ENCODE peak calls at places on chromosomes 3 and 15, in ten cellular contexts. M, W, Z, A, X, B, K, R, D and N are unnamed samples.

GRCh38 chr3:126711361-126711760 is 7.3 kb downstream of the CHCHD6 start:
- DNase-seq in M (no peak), W (no peak), Z (no peak), A (no peak), X (no peak), B (no peak), K (no peak), R (no peak), D (no peak), N (no peak)

GRCh38 chr3:127172211-127172610 is 20.7 kb upstream of the PRR23E start:
- DNase-seq in M (no peak), W (no peak), Z (no peak), A (no peak), X (no peak), B (no peak), K (no peak), R (no peak), D (no peak), N (no peak)

GRCh38 chr3:137121704-137122314 is 164.0 kb downstream of the IL20RB start:
- DNase-seq in M (peak), W (no peak), Z (no peak), A (no peak), X (no peak), B (no peak), K (peak), R (peak), D (no peak), N (no peak)

GRCh38 chr15:59570364-59570763 is 41.2 kb upstream of the GCNT3 start:
- DNase-seq in M (peak), W (no peak), Z (no peak), A (peak), X (no peak), B (no peak), K (no peak), R (no peak), D (no peak), N (no peak)

GRCh38 chr3:41893977-41894376 is 67.9 kb downstream of the ULK4 start:
- DNase-seq in M (no peak), W (no peak), Z (no peak), A (peak), X (no peak), B (no peak), K (peak), R (peak), D (no peak), N (peak)

GRCh38 chr3:140910860-140911259 is 30.8 kb upstream of the SLC25A36 start:
- DNase-seq in M (no peak), W (no peak), Z (no peak), A (peak), X (no peak), B (no peak), K (no peak), R (peak), D (no peak), N (no peak)

GRCh38 chr15:64013179-64014043 is 32.9 kb downstream of the DAPK2 start:
- DNase-seq in M (peak), W (no peak), Z (peak), A (no peak), X (no peak), B (no peak), K (no peak), R (peak), D (no peak), N (no peak)

GRCh38 chr15:65869954-65870871 is 922 bp downstream of the RAB11A start:
- DNase-seq in M (peak), W (peak), Z (peak), A (no peak), X (peak), B (peak), K (peak), R (peak), D (no peak), N (peak)

GRCh38 chr3:172110127-172110779 is 70.9 kb downstream of the FNDC3B start:
- DNase-seq in M (no peak), W (no peak), Z (no peak), A (no peak), X (no peak), B (no peak), K (no peak), R (no peak), D (no peak), N (no peak)

GRCh38 chr3:162507397-162507796 is 1010.8 kb downstream of the OTOL1 start:
- DNase-seq in M (no peak), W (no peak), Z (no peak), A (no peak), X (no peak), B (no peak), K (no peak), R (no peak), D (no peak), N (no peak)

GRCh38 chr3:158074591-158074990 is 31.6 kb downstream of the SHOX2 start:
- DNase-seq in M (no peak), W (no peak), Z (no peak), A (no peak), X (no peak), B (no peak), K (no peak), R (no peak), D (no peak), N (no peak)

GRCh38 chr15:79811406-79812405 is 85.1 kb downstream of the MTHFS start:
- DNase-seq in M (peak), W (peak), Z (peak), A (no peak), X (peak), B (peak), K (no peak), R (peak), D (no peak), N (no peak)

GRCh38 chr15:77659350-77660321 is 26.9 kb upstream of the LINGO1 start:
- DNase-seq in M (peak), W (no peak), Z (peak), A (peak), X (peak), B (no peak), K (peak), R (peak), D (no peak), N (no peak)

GRCh38 chr3:61146010-61146569 is 105.2 kb downstream of the FHIT start:
- DNase-seq in M (no peak), W (no peak), Z (no peak), A (no peak), X (no peak), B (no peak), K (no peak), R (no peak), D (no peak), N (no peak)

GRCh38 chr3:55484191-55484644 is 2.9 kb downstream of the WNT5A start:
- DNase-seq in M (no peak), W (no peak), Z (no peak), A (no peak), X (peak), B (peak), K (no peak), R (no peak), D (no peak), N (no peak)

GRCh38 chr3:4174760-4175159 is 128.4 kb upstream of the SETMAR start:
- DNase-seq in M (peak), W (no peak), Z (no peak), A (no peak), X (no peak), B (no peak), K (no peak), R (no peak), D (no peak), N (no peak)

GRCh38 chr15:99406120-99406519 is 154.8 kb downstream of the LRRC28 start:
- DNase-seq in M (no peak), W (no peak), Z (no peak), A (no peak), X (no peak), B (no peak), K (no peak), R (no peak), D (no peak), N (no peak)

GRCh38 chr3:25412269-25412668 is 15.8 kb upstream of the RARB start:
- DNase-seq in M (no peak), W (no peak), Z (no peak), A (no peak), X (no peak), B (no peak), K (no peak), R (no peak), D (no peak), N (no peak)

GRCh38 chr3:171286580-171287249 is 173.5 kb downstream of the TNIK start:
- DNase-seq in M (no peak), W (no peak), Z (no peak), A (no peak), X (no peak), B (no peak), K (peak), R (no peak), D (no peak), N (no peak)

GRCh38 chr3:118974356-118975097 is 60.1 kb downstream of the IGSF11 start:
- DNase-seq in M (no peak), W (no peak), Z (no peak), A (no peak), X (no peak), B (no peak), K (no peak), R (no peak), D (no peak), N (no peak)

GRCh38 chr3:174342941-174343431 is 516.1 kb upstream of the NAALADL2 start:
- DNase-seq in M (no peak), W (no peak), Z (no peak), A (no peak), X (no peak), B (no peak), K (no peak), R (no peak), D (no peak), N (no peak)

GRCh38 chr3:123346041-123346440 is 102.8 kb downstream of the ADCY5 start:
- DNase-seq in M (no peak), W (peak), Z (no peak), A (no peak), X (peak), B (peak), K (no peak), R (no peak), D (no peak), N (no peak)

GRCh38 chr3:132660056-132660744 is at the start of gene UBA5:
- DNase-seq in M (peak), W (peak), Z (peak), A (peak), X (peak), B (peak), K (peak), R (peak), D (peak), N (peak)

GRCh38 chr3:132660745-132661067 is 577 bp downstream of the UBA5 start:
- DNase-seq in M (no peak), W (no peak), Z (no peak), A (no peak), X (no peak), B (no peak), K (no peak), R (peak), D (no peak), N (no peak)

GRCh38 chr3:132659370-132660055 is at the start of gene ACAD11:
- DNase-seq in M (peak), W (peak), Z (peak), A (peak), X (peak), B (peak), K (peak), R (peak), D (peak), N (peak)

GRCh38 chr3:132661120-132661519 is 991 bp downstream of the UBA5 start:
- DNase-seq in M (no peak), W (no peak), Z (no peak), A (no peak), X (no peak), B (no peak), K (no peak), R (no peak), D (no peak), N (no peak)

DNA sequence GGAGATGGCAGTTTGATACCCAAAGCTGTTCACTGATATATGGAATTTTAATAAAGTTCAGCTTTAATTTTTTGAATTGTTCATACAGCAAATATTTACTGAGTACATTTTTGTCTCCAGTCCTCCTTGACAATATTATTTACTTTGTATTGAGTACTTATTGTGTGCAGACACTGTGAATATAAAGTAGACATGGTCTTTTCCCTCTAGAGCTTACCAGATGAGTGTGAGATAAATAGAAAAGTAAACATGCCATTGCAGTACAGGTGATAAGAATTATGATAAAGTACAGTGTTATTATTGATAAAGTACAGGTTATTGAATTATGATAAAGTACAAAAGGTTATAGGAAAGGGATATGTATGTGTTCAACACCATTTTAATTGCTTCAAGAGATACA is 2.1 kb downstream of the UBA5 start:
- DNase-seq in M (no peak), W (no peak), Z (no peak), A (no peak), X (no peak), B (no peak), K (no peak), R (no peak), D (no peak), N (no peak)
- H3K4me3 ChIP-seq in M (no peak), W (no peak), Z (peak), A (no peak), X (no peak), B (no peak), K (peak), R (no peak), D (no peak), N (no peak)

DNA sequence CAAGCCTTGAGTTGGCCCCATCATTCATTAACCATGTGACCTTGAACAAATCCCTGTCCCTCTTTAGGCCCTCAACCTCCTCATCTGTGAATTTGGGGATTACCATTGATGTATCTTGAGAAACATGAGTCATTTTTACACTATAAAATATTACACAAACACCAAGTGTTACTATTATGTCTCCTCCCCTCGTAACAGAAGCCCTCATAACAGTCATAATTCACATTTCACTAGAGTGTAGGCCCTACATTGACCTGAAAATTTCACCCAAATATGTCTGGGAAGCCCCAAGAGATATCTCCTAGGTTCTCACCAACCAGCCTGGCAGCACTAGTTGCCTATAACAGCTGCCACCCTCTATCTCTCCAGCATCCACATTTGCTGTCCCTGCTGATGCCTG is 15.8 kb upstream of the SLC6A1 start:
- DNase-seq in M (no peak), W (no peak), Z (no peak), A (no peak), X (no peak), B (no peak), K (no peak), R (no peak), D (no peak), N (no peak)
- TF ChIP-seq EP300 in M (no peak), W (no peak), Z (no peak), A (no peak), X (no peak), B (no peak), K (no peak), R (no peak), D (no peak), N (no peak)

GRCh38 chr15:69443032-69443611 is 9.5 kb upstream of the RPLP1 start:
- DNase-seq in M (no peak), W (no peak), Z (no peak), A (no peak), X (no peak), B (no peak), K (no peak), R (no peak), D (no peak), N (no peak)
- H3K4me3 ChIP-seq in M (no peak), W (no peak), Z (no peak), A (no peak), X (no peak), B (no peak), K (no peak), R (no peak), D (no peak), N (no peak)

GRCh38 chr15:22258402-22259150 is 178.2 kb downstream of the OR4M2 start:
- DNase-seq in M (no peak), W (no peak), Z (no peak), A (no peak), X (no peak), B (no peak), K (no peak), R (peak), D (no peak), N (no peak)

GRCh38 chr15:22253676-22254408 is 173.5 kb downstream of the OR4M2 start:
- DNase-seq in M (no peak), W (no peak), Z (no peak), A (no peak), X (no peak), B (no peak), K (no peak), R (no peak), D (no peak), N (no peak)

GRCh38 chr15:22259881-22260421 is 179.6 kb downstream of the OR4M2 start:
- DNase-seq in M (no peak), W (no peak), Z (no peak), A (no peak), X (no peak), B (no peak), K (no peak), R (no peak), D (no peak), N (no peak)

GRCh38 chr15:22257047-22257667 is 176.8 kb downstream of the OR4M2 start:
- DNase-seq in M (no peak), W (no peak), Z (no peak), A (peak), X (peak), B (no peak), K (no peak), R (peak), D (no peak), N (no peak)

DNA sequence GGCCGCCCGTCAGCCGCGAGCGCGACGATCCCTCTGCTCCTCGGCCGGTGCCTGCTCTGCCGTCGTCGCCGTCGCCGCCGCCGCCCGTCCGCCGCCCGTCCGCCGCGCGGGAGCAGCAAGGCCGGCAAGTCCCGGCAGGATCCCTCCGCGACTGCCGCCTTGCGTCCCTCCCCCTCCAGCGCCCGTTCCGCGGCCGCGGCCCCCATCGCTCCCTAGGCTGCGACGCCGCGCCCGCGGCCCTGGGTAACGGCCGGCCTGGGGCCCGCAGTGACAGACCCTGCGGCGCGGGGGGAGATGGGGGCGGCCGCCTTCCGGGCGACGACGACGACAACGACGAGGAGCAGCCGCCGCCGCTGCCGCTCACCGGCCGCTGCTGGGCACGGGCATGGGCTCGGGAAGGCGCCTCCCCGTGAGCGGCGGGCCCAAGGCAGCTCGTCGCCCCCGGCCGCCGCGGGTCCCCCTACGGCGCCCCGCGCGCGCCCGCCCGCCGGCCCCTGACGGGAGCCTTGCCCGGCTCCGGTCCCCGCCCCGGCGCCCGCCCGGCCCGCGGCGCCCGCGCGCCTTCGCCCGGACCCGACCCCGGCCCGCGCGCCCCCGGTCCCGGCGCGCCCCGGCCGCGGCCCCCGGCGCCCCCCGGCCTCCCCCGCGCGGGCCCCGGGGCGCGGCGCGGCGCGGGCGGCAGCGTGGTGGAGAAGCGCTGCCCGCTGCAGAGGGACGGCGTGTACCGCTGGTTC is 177.5 kb downstream of the OR4M2 start:
- DNase-seq in M (no peak), W (no peak), Z (no peak), A (no peak), X (no peak), B (no peak), K (no peak), R (no peak), D (no peak), N (no peak)
- TF ChIP-seq EP300 in M (no peak), W (no peak), Z (no peak), A (no peak), X (no peak), B (no peak), K (no peak), R (no peak), D (no peak), N (no peak)

DNA sequence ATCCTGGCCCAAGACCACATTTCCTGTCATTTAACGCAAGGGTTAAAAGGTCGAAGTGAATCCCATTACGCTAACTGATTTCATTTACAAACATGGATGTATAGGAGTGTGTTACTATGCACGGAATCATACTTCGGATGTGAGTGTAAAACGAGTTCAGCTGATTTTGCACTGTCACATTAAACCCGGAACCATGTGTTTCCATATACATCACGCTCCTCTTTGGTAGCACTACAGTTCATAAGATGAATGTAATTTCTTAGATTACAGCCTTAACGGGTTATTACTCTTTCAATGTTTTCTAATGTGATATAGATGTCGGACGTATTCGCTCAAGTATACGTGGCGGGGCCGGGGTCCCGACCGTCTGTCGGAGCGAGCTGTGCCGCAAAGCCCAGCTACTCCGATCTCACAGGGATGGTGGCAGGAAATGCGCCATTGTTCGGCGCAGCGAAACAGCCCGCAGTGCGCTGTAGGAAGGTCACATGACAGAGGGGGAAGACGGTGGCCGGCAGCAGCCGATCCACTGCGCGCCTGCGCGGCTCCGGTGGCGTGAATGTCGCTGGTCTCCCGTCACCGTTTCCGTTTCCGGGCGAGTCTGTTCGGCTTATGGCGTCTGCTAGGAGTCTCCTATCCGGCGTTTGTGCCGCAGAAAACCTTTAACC is 97.3 kb downstream of the NPAP1 start:
- DNase-seq in M (peak), W (peak), Z (peak), A (no peak), X (peak), B (peak), K (peak), R (peak), D (no peak), N (no peak)
- H3K4me3 ChIP-seq in M (peak), W (peak), Z (peak), A (no peak), X (peak), B (peak), K (no peak), R (peak), D (peak), N (peak)

DNA sequence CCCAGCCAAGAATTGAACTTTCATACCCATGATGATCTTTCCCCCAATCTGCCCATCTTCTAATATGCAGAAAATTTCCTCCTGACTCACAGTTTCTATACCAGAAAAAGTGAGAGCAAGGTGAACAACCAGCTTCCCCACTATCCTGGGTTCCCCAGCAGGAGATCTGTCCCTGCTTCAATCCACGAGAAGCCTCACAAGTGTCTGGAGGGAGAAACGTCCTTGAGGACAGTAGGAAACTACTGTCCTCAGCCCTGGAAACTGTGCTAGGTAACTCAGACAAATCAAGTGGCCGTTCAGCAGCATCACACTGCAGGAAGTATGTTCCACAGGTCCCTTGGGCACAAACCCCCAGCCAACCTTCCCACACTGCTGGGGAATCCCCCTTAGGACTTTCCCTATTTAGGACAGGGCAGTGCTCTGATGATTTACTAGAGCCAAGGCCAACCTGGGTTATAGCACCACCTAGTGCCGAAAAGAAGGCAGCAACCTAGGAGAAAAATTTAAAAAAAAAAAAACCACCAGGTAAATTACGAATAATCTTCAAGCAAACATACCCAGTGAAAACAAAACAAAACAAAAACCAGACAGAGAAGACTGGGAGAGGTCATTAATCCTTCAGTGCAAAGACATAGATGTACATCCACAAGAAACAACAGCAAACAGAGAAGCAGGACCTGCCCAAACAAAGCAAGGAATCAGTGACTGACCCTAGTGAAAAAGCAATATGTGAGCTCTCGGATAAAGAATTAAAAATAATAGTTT is 36.0 kb downstream of the MORC1 start:
- DNase-seq in M (peak), W (no peak), Z (peak), A (peak), X (no peak), B (no peak), K (peak), R (peak), D (no peak), N (peak)
- TF ChIP-seq EP300 in M (no peak), W (no peak), Z (no peak), A (no peak), X (no peak), B (no peak), K (no peak), R (no peak), D (no peak), N (no peak)